ENCODE peak calls at places on chromosomes 12 and 14, in nine cellular contexts. One of them, this sample, is unnamed.

GRCh38 chr12:124875803-124876132 is 12.1 kb upstream of the SCARB1 start:
- DNase-seq in GM20000: no peak
- DNase-seq in epithelial cell of esophagus: no peak
- DNase-seq in bronchial epithelial cell: no peak
- DNase-seq in GM23338: no peak
- DNase-seq in HFFc6: no peak
- DNase-seq in astrocyte of the cerebellum: no peak
- DNase-seq in ovary: no peak
- DNase-seq in mammary epithelial cell: no peak
- DNase-seq in this sample: no peak

GRCh38 chr12:14567311-14568195 is at the start of gene PLBD1:
- DNase-seq in GM20000: peak; percentile 54
- DNase-seq in epithelial cell of esophagus: peak; percentile 50
- DNase-seq in bronchial epithelial cell: peak; percentile 11
- DNase-seq in GM23338: peak; percentile 88
- DNase-seq in HFFc6: no peak
- DNase-seq in astrocyte of the cerebellum: no peak
- DNase-seq in ovary: peak; percentile 48
- DNase-seq in mammary epithelial cell: peak; percentile 27
- DNase-seq in this sample: peak; percentile 69

GRCh38 chr12:131249291-131250027 is 295.8 kb downstream of the ADGRD1 start:
- DNase-seq in GM20000: no peak
- DNase-seq in epithelial cell of esophagus: no peak
- DNase-seq in bronchial epithelial cell: no peak
- DNase-seq in GM23338: no peak
- DNase-seq in HFFc6: no peak
- DNase-seq in astrocyte of the cerebellum: no peak
- DNase-seq in ovary: no peak
- DNase-seq in mammary epithelial cell: no peak
- DNase-seq in this sample: no peak

GRCh38 chr12:51850933-51851244 is 2.4 kb upstream of the FIGNL2 start:
- DNase-seq in GM20000: no peak
- DNase-seq in epithelial cell of esophagus: no peak
- DNase-seq in bronchial epithelial cell: no peak
- DNase-seq in GM23338: no peak
- DNase-seq in HFFc6: no peak
- DNase-seq in astrocyte of the cerebellum: no peak
- DNase-seq in ovary: no peak
- DNase-seq in mammary epithelial cell: no peak
- DNase-seq in this sample: no peak

GRCh38 chr12:89162704-89163261 is 189.5 kb downstream of the DUSP6 start:
- DNase-seq in GM20000: peak; percentile 12
- DNase-seq in epithelial cell of esophagus: peak; percentile 100
- DNase-seq in bronchial epithelial cell: peak; percentile 100
- DNase-seq in GM23338: no peak
- DNase-seq in HFFc6: peak; percentile 99
- DNase-seq in astrocyte of the cerebellum: peak; percentile 75
- DNase-seq in ovary: no peak
- DNase-seq in mammary epithelial cell: peak; percentile 100
- DNase-seq in this sample: no peak

GRCh38 chr12:54036620-54037359 is 3.9 kb downstream of the HOXC5 start:
- DNase-seq in GM20000: no peak
- DNase-seq in epithelial cell of esophagus: peak; percentile 60
- DNase-seq in bronchial epithelial cell: peak; percentile 15
- DNase-seq in GM23338: peak; percentile 38
- DNase-seq in HFFc6: no peak
- DNase-seq in astrocyte of the cerebellum: no peak
- DNase-seq in ovary: peak; percentile 39
- DNase-seq in mammary epithelial cell: peak; percentile 71
- DNase-seq in this sample: peak; percentile 26

GRCh38 chr14:24366664-24367505 is 1.1 kb upstream of the NFATC4 start:
- DNase-seq in GM20000: peak; percentile 88
- DNase-seq in epithelial cell of esophagus: peak; percentile 99
- DNase-seq in bronchial epithelial cell: peak; percentile 89
- DNase-seq in GM23338: peak; percentile 97
- DNase-seq in HFFc6: peak; percentile 78
- DNase-seq in astrocyte of the cerebellum: peak; percentile 84
- DNase-seq in ovary: peak; percentile 97
- DNase-seq in mammary epithelial cell: peak; percentile 75
- DNase-seq in this sample: peak; percentile 93

GRCh38 chr12:6766651-6767300 is 613 bp downstream of the PTMS start:
- DNase-seq in GM20000: peak; percentile 89
- DNase-seq in epithelial cell of esophagus: peak; percentile 70
- DNase-seq in bronchial epithelial cell: no peak
- DNase-seq in GM23338: peak; percentile 93
- DNase-seq in HFFc6: peak; percentile 51
- DNase-seq in astrocyte of the cerebellum: no peak
- DNase-seq in ovary: peak; percentile 84
- DNase-seq in mammary epithelial cell: peak; percentile 73
- DNase-seq in this sample: peak; percentile 87

GRCh38 chr12:106096376-106096775 is 42.4 kb downstream of the NUAK1 start:
- DNase-seq in GM20000: no peak
- DNase-seq in epithelial cell of esophagus: no peak
- DNase-seq in bronchial epithelial cell: peak; percentile 18
- DNase-seq in GM23338: no peak
- DNase-seq in HFFc6: no peak
- DNase-seq in astrocyte of the cerebellum: no peak
- DNase-seq in ovary: no peak
- DNase-seq in mammary epithelial cell: no peak
- DNase-seq in this sample: no peak

GRCh38 chr12:109098142-109098652 is 800 bp downstream of the UNG start:
- DNase-seq in GM20000: no peak
- DNase-seq in epithelial cell of esophagus: peak; percentile 66
- DNase-seq in bronchial epithelial cell: peak; percentile 41
- DNase-seq in GM23338: no peak
- DNase-seq in HFFc6: peak; percentile 43
- DNase-seq in astrocyte of the cerebellum: no peak
- DNase-seq in ovary: peak; percentile 80
- DNase-seq in mammary epithelial cell: no peak
- DNase-seq in this sample: no peak

GRCh38 chr12:110370732-110371141 is 32.8 kb downstream of the ANAPC7 start:
- DNase-seq in GM20000: no peak
- DNase-seq in epithelial cell of esophagus: peak; percentile 97
- DNase-seq in bronchial epithelial cell: peak; percentile 97
- DNase-seq in GM23338: no peak
- DNase-seq in HFFc6: no peak
- DNase-seq in astrocyte of the cerebellum: no peak
- DNase-seq in ovary: no peak
- DNase-seq in mammary epithelial cell: peak; percentile 98
- DNase-seq in this sample: no peak

GRCh38 chr14:49582211-49582977 is 3.8 kb downstream of the RPS29 start:
- DNase-seq in GM20000: no peak
- DNase-seq in epithelial cell of esophagus: no peak
- DNase-seq in bronchial epithelial cell: no peak
- DNase-seq in GM23338: no peak
- DNase-seq in HFFc6: no peak
- DNase-seq in astrocyte of the cerebellum: no peak
- DNase-seq in ovary: no peak
- DNase-seq in mammary epithelial cell: no peak
- DNase-seq in this sample: no peak

GRCh38 chr12:132279930-132280329 is 49.5 kb downstream of the GALNT9 start:
- DNase-seq in GM20000: no peak
- DNase-seq in epithelial cell of esophagus: no peak
- DNase-seq in bronchial epithelial cell: no peak
- DNase-seq in GM23338: no peak
- DNase-seq in HFFc6: no peak
- DNase-seq in astrocyte of the cerebellum: no peak
- DNase-seq in ovary: no peak
- DNase-seq in mammary epithelial cell: no peak
- DNase-seq in this sample: no peak

GRCh38 chr14:76904740-76905569 is 78.7 kb downstream of the LRRC74A start:
- DNase-seq in GM20000: peak; percentile 76
- DNase-seq in epithelial cell of esophagus: peak; percentile 100
- DNase-seq in bronchial epithelial cell: peak; percentile 98
- DNase-seq in GM23338: no peak
- DNase-seq in HFFc6: peak; percentile 99
- DNase-seq in astrocyte of the cerebellum: peak; percentile 81
- DNase-seq in ovary: no peak
- DNase-seq in mammary epithelial cell: peak; percentile 98
- DNase-seq in this sample: no peak

GRCh38 chr12:75859868-75860267 is 171.7 kb downstream of the PHLDA1 start:
- DNase-seq in GM20000: no peak
- DNase-seq in epithelial cell of esophagus: peak; percentile 52
- DNase-seq in bronchial epithelial cell: peak; percentile 70
- DNase-seq in GM23338: no peak
- DNase-seq in HFFc6: no peak
- DNase-seq in astrocyte of the cerebellum: no peak
- DNase-seq in ovary: no peak
- DNase-seq in mammary epithelial cell: peak; percentile 69
- DNase-seq in this sample: no peak

GRCh38 chr12:9651265-9651729 is 18.2 kb upstream of the CLEC2D start:
- DNase-seq in GM20000: no peak
- DNase-seq in epithelial cell of esophagus: peak; percentile 53
- DNase-seq in bronchial epithelial cell: peak; percentile 58
- DNase-seq in GM23338: no peak
- DNase-seq in HFFc6: peak; percentile 85
- DNase-seq in astrocyte of the cerebellum: peak; percentile 38
- DNase-seq in ovary: no peak
- DNase-seq in mammary epithelial cell: peak; percentile 66
- DNase-seq in this sample: no peak

GRCh38 chr12:126055521-126055920 is 990.3 kb downstream of the AACS start:
- DNase-seq in GM20000: no peak
- DNase-seq in epithelial cell of esophagus: peak; percentile 62
- DNase-seq in bronchial epithelial cell: peak; percentile 77
- DNase-seq in GM23338: no peak
- DNase-seq in HFFc6: no peak
- DNase-seq in astrocyte of the cerebellum: peak; percentile 92
- DNase-seq in ovary: no peak
- DNase-seq in mammary epithelial cell: no peak
- DNase-seq in this sample: no peak

GRCh38 chr14:101078892-101079221 is 175.3 kb upstream of the RTL1 start:
- DNase-seq in GM20000: no peak
- DNase-seq in epithelial cell of esophagus: no peak
- DNase-seq in bronchial epithelial cell: no peak
- DNase-seq in GM23338: no peak
- DNase-seq in HFFc6: no peak
- DNase-seq in astrocyte of the cerebellum: no peak
- DNase-seq in ovary: no peak
- DNase-seq in mammary epithelial cell: no peak
- DNase-seq in this sample: no peak

GRCh38 chr12:43362910-43363694 is 188.9 kb downstream of the ADAMTS20 start:
- DNase-seq in GM20000: no peak
- DNase-seq in epithelial cell of esophagus: peak; percentile 56
- DNase-seq in bronchial epithelial cell: peak; percentile 75
- DNase-seq in GM23338: no peak
- DNase-seq in HFFc6: no peak
- DNase-seq in astrocyte of the cerebellum: no peak
- DNase-seq in ovary: no peak
- DNase-seq in mammary epithelial cell: peak; percentile 58
- DNase-seq in this sample: peak; percentile 6
- TF ChIP-seq CTCF in GM20000: no peak
- TF ChIP-seq CTCF in epithelial cell of esophagus: no peak
- TF ChIP-seq CTCF in bronchial epithelial cell: no peak
- TF ChIP-seq CTCF in GM23338: no peak
- TF ChIP-seq CTCF in HFFc6: no peak
- TF ChIP-seq CTCF in astrocyte of the cerebellum: no peak
- TF ChIP-seq CTCF in ovary: no peak
- TF ChIP-seq CTCF in mammary epithelial cell: no peak
- TF ChIP-seq CTCF in this sample: no peak

GRCh38 chr14:75452900-75453816 is 25.3 kb downstream of the JDP2 start:
- DNase-seq in GM20000: no peak
- DNase-seq in epithelial cell of esophagus: peak; percentile 94
- DNase-seq in bronchial epithelial cell: peak; percentile 87
- DNase-seq in GM23338: peak; percentile 97
- DNase-seq in HFFc6: peak; percentile 96
- DNase-seq in astrocyte of the cerebellum: peak; percentile 55
- DNase-seq in ovary: peak; percentile 90
- DNase-seq in mammary epithelial cell: peak; percentile 83
- DNase-seq in this sample: peak; percentile 57
- TF ChIP-seq CTCF in GM20000: no peak
- TF ChIP-seq CTCF in epithelial cell of esophagus: no peak
- TF ChIP-seq CTCF in bronchial epithelial cell: no peak
- TF ChIP-seq CTCF in GM23338: no peak
- TF ChIP-seq CTCF in HFFc6: no peak
- TF ChIP-seq CTCF in astrocyte of the cerebellum: no peak
- TF ChIP-seq CTCF in ovary: no peak
- TF ChIP-seq CTCF in mammary epithelial cell: peak; percentile 13
- TF ChIP-seq CTCF in this sample: no peak

DNA sequence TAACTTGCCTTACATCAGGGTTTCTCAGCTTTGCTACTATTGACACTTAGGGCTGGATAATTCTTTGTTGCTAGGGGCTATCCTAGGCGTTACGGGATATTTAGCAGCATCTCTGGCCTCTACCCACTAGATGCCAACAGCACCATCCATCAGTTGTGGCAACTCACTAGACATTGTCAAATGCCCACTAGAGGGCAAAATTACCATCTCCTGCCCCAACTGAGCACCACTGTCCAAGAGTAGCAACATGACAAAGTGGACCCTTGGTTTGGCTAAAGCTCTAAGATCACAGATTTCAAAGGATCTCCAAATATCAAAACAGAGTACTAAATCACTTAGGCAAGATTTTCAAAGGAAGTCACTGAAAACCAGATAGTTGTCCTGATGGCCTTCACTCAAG is 251.7 kb upstream of the TBX3 start:
- DNase-seq in GM20000: no peak
- DNase-seq in epithelial cell of esophagus: peak; percentile 13
- DNase-seq in bronchial epithelial cell: no peak
- DNase-seq in GM23338: peak; percentile 16
- DNase-seq in HFFc6: peak; percentile 11
- DNase-seq in astrocyte of the cerebellum: no peak
- DNase-seq in ovary: no peak
- DNase-seq in mammary epithelial cell: no peak
- DNase-seq in this sample: no peak
- TF ChIP-seq CTCF in GM20000: no peak
- TF ChIP-seq CTCF in epithelial cell of esophagus: no peak
- TF ChIP-seq CTCF in bronchial epithelial cell: no peak
- TF ChIP-seq CTCF in GM23338: peak; percentile 33
- TF ChIP-seq CTCF in HFFc6: peak; percentile 72
- TF ChIP-seq CTCF in astrocyte of the cerebellum: peak; percentile 7
- TF ChIP-seq CTCF in ovary: no peak
- TF ChIP-seq CTCF in mammary epithelial cell: peak; percentile 41
- TF ChIP-seq CTCF in this sample: no peak

DNA sequence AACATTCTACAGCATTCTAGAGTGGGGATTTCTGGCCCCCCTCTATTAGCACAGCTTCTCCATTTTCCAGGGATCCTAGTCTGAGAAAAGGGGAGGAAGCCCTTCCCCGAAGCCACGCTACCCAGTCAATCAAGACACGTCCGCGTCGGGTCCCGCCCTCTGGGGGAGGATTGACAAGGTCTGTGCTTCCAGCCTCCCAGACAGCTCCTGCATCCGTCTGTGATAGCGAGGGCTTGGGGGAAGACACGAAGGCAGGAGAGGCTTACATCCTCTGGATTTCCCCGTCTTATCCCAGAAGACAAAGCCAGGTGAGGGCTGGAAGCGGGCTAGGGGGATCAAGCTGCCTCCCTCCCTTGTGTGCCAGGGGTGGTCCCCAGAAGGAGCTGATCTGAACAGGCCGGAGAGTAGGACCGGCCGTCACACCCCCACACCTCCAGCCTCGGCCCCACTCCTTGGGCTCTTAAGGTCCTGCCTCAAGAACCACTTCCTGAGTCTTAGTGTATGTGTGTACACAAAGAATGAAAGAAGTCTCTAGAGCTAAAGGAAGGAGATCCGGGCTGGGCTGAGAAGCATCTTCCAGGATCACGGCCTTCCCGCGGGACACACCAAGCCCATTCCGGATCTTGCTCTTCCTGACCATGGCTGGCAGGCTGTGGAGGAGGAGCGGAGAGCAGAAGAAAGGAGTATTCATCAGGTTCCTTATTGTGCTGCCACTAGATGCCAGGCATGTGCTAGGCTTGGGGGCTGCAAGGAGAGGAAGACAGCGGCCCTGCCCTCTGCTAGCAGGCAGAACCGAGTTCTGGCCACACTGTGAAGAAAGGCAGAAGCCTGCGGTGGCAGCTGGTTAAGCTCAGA is 1.0 kb upstream of the CD63 start:
- DNase-seq in GM20000: peak; percentile 86
- DNase-seq in epithelial cell of esophagus: peak; percentile 95
- DNase-seq in bronchial epithelial cell: peak; percentile 90
- DNase-seq in GM23338: peak; percentile 96
- DNase-seq in HFFc6: peak; percentile 90
- DNase-seq in astrocyte of the cerebellum: peak; percentile 86
- DNase-seq in ovary: peak; percentile 89
- DNase-seq in mammary epithelial cell: peak; percentile 93
- DNase-seq in this sample: peak; percentile 88
- TF ChIP-seq CTCF in GM20000: no peak
- TF ChIP-seq CTCF in epithelial cell of esophagus: no peak
- TF ChIP-seq CTCF in bronchial epithelial cell: no peak
- TF ChIP-seq CTCF in GM23338: no peak
- TF ChIP-seq CTCF in HFFc6: no peak
- TF ChIP-seq CTCF in astrocyte of the cerebellum: no peak
- TF ChIP-seq CTCF in ovary: no peak
- TF ChIP-seq CTCF in mammary epithelial cell: no peak
- TF ChIP-seq CTCF in this sample: no peak